ENCODE peak calls at places on chromosomes 2 and 18, in four cellular contexts. M is IMR-90, B is K562, P is GM12878. X is an unnamed sample.

GRCh38 chr2:43074592-43075053 is 151.8 kb downstream of the ZFP36L2 start:
- DNase-seq in P (no peak), M (no peak), B (no peak), X (no peak)

GRCh38 chr18:23631312-23631711 is 31.4 kb downstream of the ANKRD29 start:
- DNase-seq in P (no peak), B (no peak), M (no peak), X (no peak)

GRCh38 chr2:55616509-55617159 is 788 bp downstream of the PPP4R3B start:
- DNase-seq in B (peak), P (no peak), M (peak), X (peak)

GRCh38 chr18:4839639-4840038 is 357.4 kb downstream of the AKAIN1 start:
- DNase-seq in M (no peak), B (no peak), P (no peak), X (no peak)

GRCh38 chr2:44623622-44624351 is 262.0 kb downstream of the CAMKMT start:
- DNase-seq in B (no peak), P (no peak), M (no peak), X (peak)

GRCh38 chr18:35324926-35325655 is 19.1 kb downstream of the ZNF24 start:
- DNase-seq in B (no peak), M (peak), P (no peak), X (no peak)

GRCh38 chr2:201975434-201975833 is 58.2 kb upstream of the FZD7 start:
- DNase-seq in P (no peak), B (no peak), M (no peak), X (no peak)

GRCh38 chr2:55862269-55862668 is 61.3 kb downstream of the EFEMP1 start:
- DNase-seq in M (peak), P (no peak), B (no peak), X (peak)

GRCh38 chr2:45691600-45691999 is 40.1 kb downstream of the PRKCE start:
- DNase-seq in M (no peak), P (no peak), B (no peak), X (no peak)

GRCh38 chr18:60485207-60485606 is 112.6 kb upstream of the MC4R start:
- DNase-seq in M (peak), B (no peak), P (no peak), X (no peak)

GRCh38 chr2:201980389-201980821 is 53.2 kb upstream of the FZD7 start:
- DNase-seq in P (peak), B (no peak), M (no peak), X (no peak)

GRCh38 chr18:63511285-63511684 is 30.9 kb upstream of the SERPINB12 start:
- DNase-seq in B (no peak), M (peak), P (no peak), X (peak)

GRCh38 chr18:1002653-1003178 is 98.0 kb downstream of the ADCYAP1 start:
- DNase-seq in B (no peak), P (no peak), M (no peak), X (no peak)

GRCh38 chr2:176140130-176140519 is 10.6 kb downstream of the HOXD8 start:
- DNase-seq in P (no peak), M (no peak), B (no peak), X (no peak)

GRCh38 chr2:207385076-207385475 is 144.7 kb upstream of the CREB1 start:
- DNase-seq in M (no peak), B (no peak), P (no peak), X (no peak)

GRCh38 chr18:32975166-32975441 is 202.3 kb upstream of the KLHL14 start:
- DNase-seq in B (no peak), P (no peak), M (no peak), X (no peak)

GRCh38 chr2:10404324-10405143 is 43.6 kb downstream of the ODC1 start:
- DNase-seq in B (no peak), P (no peak), M (no peak), X (no peak)

GRCh38 chr2:208466133-208466919 is 59.7 kb downstream of the PTH2R start:
- DNase-seq in P (no peak), B (peak), M (peak), X (peak)

GRCh38 chr2:74831693-74832530 is 2.0 kb upstream of the HK2 start:
- DNase-seq in P (no peak), M (peak), B (peak), X (peak)

GRCh38 chr2:219887870-219888269 is 260.4 kb downstream of the SLC4A3 start:
- DNase-seq in B (no peak), P (no peak), M (no peak), X (no peak)

GRCh38 chr18:54392621-54393023 is 34.9 kb downstream of the C18orf54 start:
- DNase-seq in B (peak), M (peak), P (no peak), X (peak)

GRCh38 chr2:227460079-227460485 is 11.9 kb upstream of the AGFG1 start:
- DNase-seq in M (peak), B (peak), P (no peak), X (no peak)
- TF ChIP-seq ELK1 in M (no peak), B (no peak), P (no peak), X (no peak)

DNA sequence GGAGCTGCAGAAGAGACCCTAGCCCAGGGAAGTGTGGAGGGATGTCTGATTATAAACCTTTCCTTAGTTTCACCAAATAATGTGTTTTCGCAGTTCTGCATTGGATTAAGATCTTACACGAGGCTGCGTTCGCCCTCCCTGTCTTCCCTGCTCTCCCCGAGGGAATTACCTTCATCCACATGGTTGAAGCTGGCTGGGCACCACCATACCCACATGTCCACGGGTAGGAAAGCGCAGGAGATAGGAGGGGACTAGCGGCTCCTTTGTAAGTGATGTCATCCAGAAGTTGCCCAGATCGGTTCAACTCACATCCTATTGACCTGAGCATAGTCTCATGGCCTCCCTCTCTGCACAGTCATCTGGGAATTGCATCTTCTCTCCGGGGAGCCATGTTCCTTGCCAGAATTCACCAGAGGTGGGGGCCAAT is 1.1 kb downstream of the TTL start:
- DNase-seq in P (no peak), B (peak), M (peak), X (peak)
- TF ChIP-seq ELK1 in P (no peak), B (no peak), M (no peak), X (no peak)

DNA sequence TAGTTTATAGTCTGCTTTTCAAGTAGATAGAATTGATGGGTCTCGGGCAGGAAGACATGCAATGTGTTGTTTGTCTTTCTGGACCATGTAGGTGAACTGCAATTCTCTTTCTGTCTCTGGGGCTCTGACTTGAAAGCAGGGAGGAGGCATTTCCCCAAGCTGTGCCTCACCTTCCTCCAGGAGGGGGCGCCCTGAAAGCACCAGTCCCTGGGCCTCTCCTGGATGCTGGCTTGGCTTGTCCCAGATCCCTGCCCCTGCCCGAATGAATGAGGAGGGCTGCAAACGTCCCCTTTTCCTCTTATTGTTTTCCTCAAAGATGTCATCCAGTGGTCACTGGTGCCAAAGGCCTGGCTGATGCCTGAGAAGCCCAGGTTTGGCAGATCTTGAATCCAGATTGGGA is 270.6 kb downstream of the CELF4 start:
- DNase-seq in B (peak), M (no peak), P (no peak), X (peak)
- TF ChIP-seq ELK1 in B (no peak), M (no peak), P (no peak), X (no peak)

DNA sequence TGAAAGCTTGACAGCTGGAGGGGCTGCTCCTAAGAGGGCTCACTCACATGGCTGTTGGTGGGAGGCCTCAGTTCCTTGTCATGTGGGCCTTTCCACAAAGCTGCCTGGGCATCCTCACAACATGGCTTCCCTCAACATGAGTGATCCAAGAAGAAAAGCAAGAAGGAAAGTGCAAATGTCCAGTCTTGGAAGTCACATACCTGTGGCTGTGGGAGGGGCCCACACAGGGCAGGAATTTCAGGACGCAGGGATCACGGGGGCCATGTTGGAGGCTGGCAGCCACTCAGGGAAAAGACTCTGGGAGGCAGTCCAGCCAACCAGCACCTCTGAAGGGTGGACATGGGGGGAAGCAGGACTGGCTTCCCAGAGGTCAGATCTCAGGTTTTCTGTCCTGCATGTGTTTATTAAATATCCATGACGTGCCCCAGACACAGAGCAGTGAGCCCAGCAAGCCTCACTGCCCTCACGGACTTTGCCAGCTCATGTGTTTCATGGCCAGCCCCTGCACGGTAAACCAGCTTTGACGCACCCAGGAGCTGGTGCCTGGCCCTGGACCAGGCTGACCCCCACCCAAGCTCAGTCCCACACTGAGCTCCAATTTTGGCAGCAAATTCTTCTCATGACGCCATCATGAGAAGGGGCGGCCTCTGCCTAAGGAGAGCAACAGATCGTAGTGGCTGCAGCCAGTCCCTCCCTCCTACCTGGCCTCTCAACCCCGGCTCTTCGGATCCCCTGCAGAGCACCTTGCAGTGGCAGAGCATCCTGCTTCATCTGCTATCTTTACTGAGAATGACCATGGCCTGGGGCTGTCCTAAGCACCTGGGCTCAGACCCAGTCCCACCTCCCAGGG is 34.7 kb upstream of the GPR17 start:
- DNase-seq in B (no peak), P (no peak), M (no peak), X (no peak)
- TF ChIP-seq ELK1 in B (no peak), P (no peak), M (no peak), X (no peak)

GRCh38 chr2:84923009-84923408 is 17.6 kb downstream of the TMSB10 start:
- DNase-seq in M (no peak), P (no peak), B (no peak), X (no peak)

GRCh38 chr2:84925336-84925723 is 19.9 kb downstream of the TMSB10 start:
- DNase-seq in P (no peak), B (no peak), M (no peak), X (no peak)

GRCh38 chr2:84918430-84918829 is 13.0 kb downstream of the TMSB10 start:
- DNase-seq in M (no peak), P (no peak), B (no peak), X (no peak)

GRCh38 chr2:84924173-84925106 is 19.0 kb downstream of the TMSB10 start:
- DNase-seq in B (peak), P (peak), M (peak), X (peak)

DNA sequence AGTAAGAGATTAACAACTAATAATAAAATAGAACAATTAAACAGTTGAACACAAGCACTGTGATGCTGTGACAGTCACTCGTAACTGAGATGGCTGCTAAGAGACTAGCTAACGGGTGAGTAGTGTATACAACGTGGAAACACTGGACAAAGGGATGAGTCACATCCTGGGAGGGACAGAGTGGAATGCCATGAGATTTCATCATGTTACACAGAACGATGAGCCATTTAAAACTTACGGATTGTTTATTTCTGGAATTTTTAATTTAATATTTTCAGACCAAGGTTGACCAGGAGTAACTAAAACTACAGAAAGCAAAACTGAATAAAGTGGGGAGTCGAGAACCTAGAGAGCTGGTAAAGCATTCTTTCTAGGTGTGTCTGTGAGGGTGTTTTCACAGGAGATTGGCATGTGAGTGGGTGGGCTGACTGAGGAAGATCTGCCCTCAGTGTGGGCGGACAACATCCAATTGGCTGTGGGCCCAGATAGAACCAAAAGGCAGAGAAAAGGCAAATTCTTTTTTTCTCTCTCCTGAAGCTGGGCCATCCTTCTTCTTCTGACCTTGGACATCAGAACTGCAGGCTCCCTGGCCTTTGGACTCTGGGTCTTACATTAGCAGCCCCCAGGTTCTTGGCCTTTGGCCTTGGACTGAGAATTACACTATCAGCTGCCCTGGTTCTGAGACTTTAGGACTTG is 14.6 kb downstream of the TMSB10 start:
- DNase-seq in M (peak), B (peak), P (no peak), X (peak)
- TF ChIP-seq ELK1 in M (no peak), B (no peak), P (no peak), X (no peak)

DNA sequence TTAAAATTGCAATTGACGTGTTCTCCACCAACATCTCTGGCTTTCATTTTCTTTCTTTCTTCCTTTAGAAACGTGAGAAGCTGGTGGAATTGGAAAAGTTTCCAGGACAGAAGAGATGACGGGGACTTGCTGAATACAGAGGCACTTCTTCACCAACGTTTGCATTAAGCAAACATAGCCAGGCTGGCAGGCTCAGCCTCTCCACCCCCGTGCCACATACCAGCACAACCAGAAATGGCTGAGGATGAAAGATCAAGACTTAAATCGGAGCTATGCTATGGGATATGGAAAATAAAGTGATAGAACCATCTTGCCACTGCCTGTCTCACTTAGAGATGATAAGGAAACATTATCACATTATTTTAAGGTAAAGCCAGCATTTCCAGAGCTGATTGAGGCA is 483.3 kb downstream of the BCL11A start:
- DNase-seq in P (no peak), M (no peak), B (no peak), X (no peak)
- TF ChIP-seq ELK1 in P (no peak), M (no peak), B (no peak), X (no peak)

DNA sequence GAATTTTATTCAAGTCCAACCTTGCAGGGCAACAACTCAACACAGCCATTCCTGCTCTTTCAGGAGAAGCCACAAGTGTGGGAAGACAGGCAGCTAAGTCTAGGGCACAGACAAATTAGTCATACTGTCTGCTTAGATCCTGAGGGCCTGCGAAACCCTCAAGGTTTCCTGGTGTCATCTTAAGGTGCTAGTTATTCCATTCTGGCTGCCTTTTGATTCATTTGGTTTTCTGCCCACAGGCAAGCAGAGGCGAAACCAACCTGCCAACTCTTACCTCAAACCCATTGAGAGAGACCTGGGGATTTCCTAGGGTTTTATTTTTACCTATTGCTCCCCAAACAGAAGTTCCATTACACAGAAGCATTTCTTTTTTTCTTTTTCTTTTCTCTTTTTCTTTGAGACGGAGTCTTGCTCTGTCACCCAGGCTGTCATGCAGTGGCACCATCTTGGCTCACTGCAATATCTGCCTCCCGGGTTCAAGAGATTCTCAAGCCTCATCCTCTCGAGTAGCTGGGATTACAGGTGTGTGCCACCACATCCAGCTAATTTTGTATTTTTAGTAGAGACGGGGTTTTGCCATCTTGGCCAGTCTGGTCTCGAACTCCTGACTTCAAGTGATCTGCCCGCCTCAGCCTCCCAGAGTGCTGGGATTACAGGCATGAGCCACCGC is 23.7 kb upstream of the SCYGR1 start:
- DNase-seq in B (no peak), M (peak), P (peak), X (peak)
- TF ChIP-seq ELK1 in B (no peak), M (no peak), P (no peak), X (no peak)

DNA sequence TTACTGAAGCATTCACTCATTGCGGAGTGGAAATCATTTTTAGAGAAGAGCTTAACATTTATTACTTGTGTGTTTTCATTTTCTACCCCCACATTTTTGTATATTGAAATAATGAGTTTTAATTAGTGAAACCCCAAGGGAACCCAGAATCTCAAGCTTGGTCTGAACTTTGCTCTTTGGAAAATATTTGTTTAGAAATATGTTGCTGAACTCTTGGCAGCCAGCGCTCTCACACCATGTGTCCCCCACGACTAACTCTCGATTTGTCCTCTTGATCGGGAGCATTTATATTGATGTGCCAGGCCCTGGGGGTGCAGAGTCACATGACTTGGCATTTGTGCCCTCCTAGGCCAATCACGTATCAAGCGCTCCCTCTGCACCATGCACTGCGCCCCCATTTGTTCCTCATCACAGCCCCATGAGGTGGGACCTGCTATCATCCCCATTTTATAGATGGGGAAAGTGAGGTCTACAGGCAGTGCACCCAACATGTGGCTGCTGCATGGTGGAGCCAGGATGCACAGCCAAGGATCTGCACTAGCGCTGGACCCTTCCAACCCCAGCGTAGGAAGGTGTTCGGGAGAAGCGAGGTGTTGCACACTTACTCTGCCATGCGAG is 149.7 kb downstream of the NCK2 start:
- DNase-seq in P (no peak), M (no peak), B (no peak), X (no peak)
- TF ChIP-seq ELK1 in P (no peak), M (no peak), B (no peak), X (no peak)